ENCODE peak calls at places on chromosomes 13 and 19, in four cellular contexts. U, H, S and N are unnamed samples.

GRCh38 chr13:42334329-42334706 is 62.4 kb downstream of the AKAP11 start:
- DNase-seq in U (no peak), H (no peak), S (no peak), N (no peak)

GRCh38 chr13:110298566-110299321 is 8.2 kb downstream of the COL4A1 start:
- DNase-seq in H (no peak), U (no peak), S (no peak), N (no peak)

GRCh38 chr13:94369862-94370491 is 109.5 kb downstream of the DCT start:
- DNase-seq in S (no peak), H (no peak), U (no peak), N (no peak)

GRCh38 chr13:77745784-77746183 is 48.3 kb downstream of the SLAIN1 start:
- DNase-seq in U (no peak), S (no peak), H (no peak), N (no peak)

GRCh38 chr19:53870485-53870844 is 2.8 kb downstream of the MYADM start:
- DNase-seq in U (no peak), S (no peak), H (no peak), N (peak; percentile 16)

GRCh38 chr19:5687360-5688198 is 2.5 kb upstream of the RPL36 start:
- DNase-seq in H (no peak), U (no peak), S (peak; percentile 40), N (no peak)

GRCh38 chr19:51473009-51473707 is 5.2 kb upstream of the CEACAM18 start:
- DNase-seq in S (peak; percentile 69), H (peak; percentile 74), U (peak; percentile 41), N (peak; percentile 52)

GRCh38 chr19:38319421-38320258 is at the start of gene KCNK6:
- DNase-seq in H (no peak), S (peak; percentile 72), U (no peak), N (no peak)

GRCh38 chr13:34967851-34968562 is 25.9 kb downstream of the NBEA start:
- DNase-seq in H (no peak), U (no peak), S (no peak), N (no peak)

GRCh38 chr13:63094069-63094468 is 1678.4 kb upstream of the PCDH20 start:
- DNase-seq in H (no peak), S (no peak), U (no peak), N (no peak)

GRCh38 chr19:5882421-5882968 is 12.2 kb upstream of the FUT5 start:
- DNase-seq in U (no peak), H (no peak), S (no peak), N (no peak)

GRCh38 chr13:24734951-24735350 is 29.0 kb upstream of the RNF17 start:
- DNase-seq in S (no peak), U (no peak), H (no peak), N (no peak)

GRCh38 chr19:1811472-1811894 is 593 bp downstream of the ATP8B3 start:
- DNase-seq in U (no peak), H (peak; percentile 90), S (peak; percentile 66), N (no peak)

GRCh38 chr19:2549701-2550191 is 73.8 kb downstream of the GADD45B start:
- DNase-seq in S (no peak), U (no peak), H (no peak), N (no peak)

GRCh38 chr13:60146491-60146890 is 17.2 kb downstream of the DIAPH3 start:
- DNase-seq in U (no peak), S (no peak), H (no peak), N (no peak)

GRCh38 chr19:38737297-38737865 is 6.9 kb downstream of the CAPN12 start:
- DNase-seq in S (no peak), H (no peak), U (no peak), N (no peak)

GRCh38 chr19:38862321-38863059 is 12.7 kb upstream of the HNRNPL start:
- DNase-seq in S (peak; percentile 81), H (no peak), U (no peak), N (no peak)

GRCh38 chr13:113732176-113732960 is 26.7 kb upstream of the TMEM255B start:
- DNase-seq in H (no peak), S (no peak), U (no peak), N (no peak)

GRCh38 chr13:108227651-108228272 is 9.6 kb downstream of the ABHD13 start:
- DNase-seq in S (peak; percentile 22), U (no peak), H (peak; percentile 14), N (no peak)

GRCh38 chr19:3507371-3508120 is 1.4 kb downstream of the FZR1 start:
- DNase-seq in U (no peak), H (peak; percentile 54), S (peak; percentile 55), N (no peak)

GRCh38 chr13:42486711-42487198 is 87.2 kb upstream of the TNFSF11 start:
- DNase-seq in H (no peak), U (no peak), S (no peak), N (no peak)

GRCh38 chr13:40447857-40448256 is 218.6 kb downstream of the FOXO1 start:
- DNase-seq in S (no peak), U (no peak), H (no peak), N (no peak)

GRCh38 chr19:40231057-40231456 is 4.6 kb upstream of the CCNP start:
- DNase-seq in S (no peak), U (no peak), H (no peak), N (no peak)

GRCh38 chr19:741506-742131 is 9.3 kb upstream of the MISP start:
- DNase-seq in S (peak; percentile 71), U (no peak), H (peak; percentile 70), N (no peak)

GRCh38 chr13:22761709-22762108 is 419.1 kb upstream of the SGCG start:
- DNase-seq in S (no peak), H (no peak), U (no peak), N (no peak)

GRCh38 chr13:22758245-22758644 is 422.5 kb upstream of the SGCG start:
- DNase-seq in H (no peak), S (no peak), U (no peak), N (no peak)

DNA sequence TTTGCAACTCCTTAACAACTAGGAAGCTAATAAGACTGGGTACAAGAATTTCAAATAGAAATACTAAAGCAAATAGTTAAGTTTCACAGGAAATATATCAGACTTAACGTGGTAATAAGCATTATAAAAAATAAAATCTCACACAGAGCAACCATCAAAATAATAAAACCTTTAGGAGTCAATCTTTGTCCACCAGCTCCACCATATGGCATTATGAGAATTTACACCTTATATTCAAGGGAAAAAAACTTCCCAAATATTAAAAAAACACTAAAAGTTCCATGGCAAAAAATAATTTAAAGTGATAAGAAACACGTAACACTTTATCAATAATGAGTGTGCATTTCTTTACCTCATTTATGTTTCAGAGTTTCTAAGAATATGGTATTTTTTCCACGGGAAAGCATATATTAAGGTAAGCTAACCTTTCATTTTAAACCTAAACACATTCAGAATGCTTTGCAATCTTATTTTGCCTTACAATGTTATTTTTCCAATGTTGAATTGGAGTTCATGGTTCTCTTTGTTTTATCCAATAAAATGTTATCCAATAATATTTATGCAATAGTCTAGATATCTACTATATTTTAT is 423.2 kb upstream of the SGCG start:
- DNase-seq in S (peak; percentile 12), U (no peak), H (no peak), N (no peak)
- TF ChIP-seq TAF1 in S (no peak), U (no peak), H (no peak), N (no peak)

DNA sequence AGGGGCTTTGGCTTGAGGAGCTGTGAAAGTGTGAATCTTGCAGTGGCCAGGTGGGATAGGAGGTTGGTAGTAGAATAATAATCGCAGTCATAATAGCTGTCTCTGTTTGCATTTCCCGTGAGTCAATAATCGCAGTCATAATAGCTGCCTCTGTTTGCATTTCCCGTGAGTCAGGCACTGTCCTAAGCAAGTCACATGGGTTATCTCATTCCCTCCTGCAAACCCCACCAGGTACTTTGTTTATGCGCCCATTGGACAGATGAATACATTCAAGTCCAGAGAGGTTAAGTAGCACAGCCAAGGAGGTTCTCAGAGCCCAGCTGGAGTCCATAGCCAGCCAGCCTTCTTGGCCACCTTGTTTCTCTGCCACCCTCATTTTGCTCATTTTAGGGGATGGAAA is 206.0 kb downstream of the URI1 start:
- DNase-seq in U (no peak), H (no peak), S (no peak), N (no peak)
- TF ChIP-seq POLR2AphosphoS5 in U (no peak), H (no peak), S (no peak), N (no peak)

DNA sequence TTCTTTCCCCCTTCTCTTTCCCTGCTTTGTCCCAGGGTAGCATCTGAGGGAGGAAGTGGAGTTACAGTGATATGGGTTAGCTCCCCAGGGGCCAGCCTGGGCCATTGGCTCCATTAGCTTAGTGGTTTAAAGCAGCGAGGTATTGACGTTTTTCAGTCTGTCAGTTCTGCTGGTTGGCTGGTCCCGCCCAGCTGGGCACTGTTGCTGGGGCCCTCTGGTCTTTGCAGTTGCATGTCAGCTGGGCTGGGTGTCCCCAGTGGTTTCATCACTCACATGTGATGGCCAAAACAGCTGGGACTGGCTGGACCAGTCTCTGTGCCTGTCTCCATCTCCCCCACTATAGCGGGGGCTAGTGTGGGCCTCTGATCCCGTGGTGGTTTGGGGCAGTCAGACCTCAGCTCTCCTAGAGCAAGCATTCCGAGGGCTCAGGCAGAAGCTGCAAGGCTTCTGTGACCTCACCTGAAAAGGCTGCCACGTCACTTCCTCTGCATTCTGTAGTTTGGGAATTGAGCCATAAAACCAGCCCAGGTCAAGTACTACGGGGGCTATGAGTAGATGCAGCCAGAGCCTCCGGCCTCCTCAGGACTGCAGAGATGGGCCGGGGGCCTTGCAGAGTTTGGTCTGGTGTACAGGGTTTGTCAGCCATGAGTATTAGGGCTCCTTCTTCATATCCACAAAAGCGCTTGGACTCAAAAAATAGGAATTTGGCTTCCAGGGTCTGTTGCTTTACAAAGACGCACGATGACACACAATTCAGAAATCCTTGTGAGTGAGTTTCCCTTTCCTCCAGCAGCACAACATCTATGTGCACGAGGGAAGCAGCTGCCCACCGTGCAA is 30.0 kb downstream of the TSSK6 start:
- DNase-seq in S (no peak), U (no peak), H (no peak), N (no peak)
- TF ChIP-seq TAF1 in S (no peak), U (no peak), H (no peak), N (no peak)

GRCh38 chr19:47509973-47510372 is 4.9 kb downstream of the NAPA start:
- DNase-seq in S (no peak), H (no peak), U (no peak), N (no peak)
- TF ChIP-seq POLR2AphosphoS5 in S (no peak), H (no peak), U (no peak), N (no peak)

GRCh38 chr19:17069249-17069648 is 6.0 kb downstream of the HAUS8 start:
- DNase-seq in H (no peak), S (no peak), U (no peak), N (no peak)
- TF ChIP-seq TAF1 in H (no peak), S (no peak), U (no peak), N (no peak)

GRCh38 chr19:12788682-12789097 is 2.6 kb upstream of the JUNB start:
- DNase-seq in H (no peak), S (peak; percentile 88), U (peak; percentile 67), N (no peak)
- TF ChIP-seq POLR2AphosphoS5 in H (peak; percentile 44), S (peak; percentile 71), U (no peak), N (peak; percentile 65)